ENCODE peak calls at places on chromosomes 12 and 14, in six cellular contexts. D is PC-3, X is left ventricle myocardium inferior, Y is GM12864, C is lower lobe of right lung, W is neural progenitor cell. R is an unnamed sample.

GRCh38 chr14:55572578-55572977 is 7.4 kb upstream of the KTN1 start:
- DNase-seq in D (peak), X (no peak), Y (no peak), C (no peak), W (no peak), R (no peak)

GRCh38 chr14:23564181-23564812 is 3.3 kb downstream of the AP1G2 start:
- DNase-seq in D (no peak), X (no peak), Y (no peak), C (no peak), W (no peak), R (no peak)

GRCh38 chr12:93776581-93777018 is 99.4 kb downstream of the CRADD start:
- DNase-seq in D (no peak), X (no peak), Y (no peak), C (no peak), W (no peak), R (no peak)

GRCh38 chr12:67069451-67070306 is 199.5 kb upstream of the CAND1 start:
- DNase-seq in D (peak), X (peak), Y (no peak), C (peak), W (peak), R (no peak)

GRCh38 chr14:23186913-23187654 is 3.6 kb upstream of the SLC7A8 start:
- DNase-seq in D (peak), X (no peak), Y (peak), C (no peak), W (peak), R (peak)

GRCh38 chr12:10673660-10674384 is at the start of gene STYK1:
- DNase-seq in D (peak), X (peak), Y (no peak), C (peak), W (peak), R (peak)

GRCh38 chr12:128914908-128915563 is 61.8 kb downstream of the GLT1D1 start:
- DNase-seq in D (no peak), X (no peak), Y (peak), C (no peak), W (no peak), R (no peak)

GRCh38 chr12:50061946-50062725 is 4.7 kb downstream of the ASIC1 start:
- DNase-seq in D (no peak), X (no peak), Y (no peak), C (peak), W (no peak), R (peak)

GRCh38 chr12:26298785-26299621 is 103.6 kb downstream of the SSPN start:
- DNase-seq in D (peak), X (no peak), Y (peak), C (no peak), W (no peak), R (peak)

GRCh38 chr12:119369907-119370546 is 35.5 kb downstream of the CCDC60 start:
- DNase-seq in D (no peak), X (no peak), Y (no peak), C (no peak), W (no peak), R (no peak)

GRCh38 chr12:88578821-88579518 is 1.3 kb downstream of the KITLG start:
- DNase-seq in D (peak), X (no peak), Y (no peak), C (no peak), W (peak), R (no peak)

DNA sequence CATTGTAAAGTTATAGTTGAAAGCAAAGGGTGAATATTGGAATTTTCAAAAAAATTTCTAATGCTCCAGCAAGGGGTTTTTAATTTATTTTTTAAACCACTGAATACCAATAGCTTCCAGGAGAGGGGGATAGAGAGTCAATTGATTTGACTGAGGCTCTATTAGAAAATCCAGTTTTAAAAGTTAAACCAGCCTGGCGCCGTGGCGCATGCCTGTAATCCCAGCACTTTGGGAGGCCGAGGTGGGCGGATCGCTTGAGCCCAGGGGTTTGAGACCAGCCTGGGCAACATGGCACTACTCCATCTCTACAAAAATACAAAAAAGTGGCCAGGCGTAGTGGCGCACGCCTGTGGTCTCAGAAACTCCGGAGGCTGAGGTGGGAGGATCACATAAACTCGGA is 150.1 kb downstream of the SLC38A4 start:
- DNase-seq in D (peak), X (no peak), Y (no peak), C (peak), W (peak), R (peak)
- TF ChIP-seq CTCF in D (peak), X (peak), Y (peak), C (peak), W (peak), R (peak)

GRCh38 chr12:47054659-47055058 is 24.8 kb upstream of the PCED1B start:
- DNase-seq in D (no peak), X (no peak), Y (no peak), C (no peak), W (no peak), R (no peak)
- TF ChIP-seq CTCF in D (no peak), X (no peak), Y (no peak), C (no peak), W (no peak), R (no peak)

DNA sequence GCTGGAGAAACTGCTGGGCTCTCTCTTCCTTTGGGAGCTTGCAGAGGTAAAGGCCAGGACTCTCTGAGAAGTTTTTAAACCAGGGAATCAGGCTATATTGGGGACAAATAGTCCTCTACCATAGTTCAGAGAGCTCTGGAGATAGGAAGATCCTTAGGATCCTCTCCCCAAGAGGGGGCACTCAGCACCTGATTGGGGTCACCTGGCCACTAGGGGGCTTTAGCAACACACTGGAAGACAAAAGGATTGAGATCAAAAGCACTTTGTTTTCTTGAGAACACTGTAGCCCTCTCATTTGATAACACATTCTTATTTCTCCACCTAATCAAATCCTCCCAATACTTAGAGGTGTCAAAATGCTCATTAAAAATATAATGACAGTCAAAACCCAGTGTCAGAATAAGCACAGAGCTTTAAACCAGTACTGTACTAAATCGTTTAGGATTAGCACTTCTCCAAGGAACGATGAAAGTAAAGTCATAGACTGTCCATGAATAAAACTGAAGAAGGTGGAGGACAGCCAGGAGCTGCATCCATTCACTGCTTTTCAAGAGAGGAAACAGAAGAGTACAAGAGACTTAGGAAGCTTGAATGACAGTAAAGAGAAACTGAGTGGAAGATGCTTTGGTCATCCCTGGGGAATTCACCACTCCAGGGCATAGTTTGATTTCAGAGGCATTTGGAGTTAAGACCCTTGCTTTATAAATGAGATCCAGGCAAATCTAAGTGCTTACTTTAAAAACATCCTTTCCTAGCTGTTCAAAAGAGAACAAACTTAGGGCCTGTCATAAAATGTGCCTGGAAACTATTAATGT is 26.5 kb downstream of the BMP4 start:
- DNase-seq in D (peak), X (no peak), Y (no peak), C (no peak), W (peak), R (no peak)
- TF ChIP-seq CTCF in D (peak), X (peak), Y (peak), C (peak), W (peak), R (peak)

GRCh38 chr12:121839993-121840761 is 18.5 kb downstream of the HPD start:
- DNase-seq in D (no peak), X (no peak), Y (no peak), C (peak), W (no peak), R (no peak)

GRCh38 chr12:121838096-121838495 is 20.6 kb downstream of the HPD start:
- DNase-seq in D (no peak), X (no peak), Y (no peak), C (no peak), W (no peak), R (no peak)

GRCh38 chr12:121843236-121843982 is 15.2 kb downstream of the HPD start:
- DNase-seq in D (no peak), X (no peak), Y (no peak), C (no peak), W (no peak), R (no peak)

GRCh38 chr12:121839106-121839992 is 19.3 kb downstream of the HPD start:
- DNase-seq in D (peak), X (peak), Y (peak), C (peak), W (peak), R (peak)

GRCh38 chr12:121837680-121838079 is 21.0 kb downstream of the HPD start:
- DNase-seq in D (no peak), X (no peak), Y (no peak), C (no peak), W (no peak), R (no peak)
- TF ChIP-seq CTCF in D (no peak), X (no peak), Y (no peak), C (no peak), W (no peak), R (peak)

DNA sequence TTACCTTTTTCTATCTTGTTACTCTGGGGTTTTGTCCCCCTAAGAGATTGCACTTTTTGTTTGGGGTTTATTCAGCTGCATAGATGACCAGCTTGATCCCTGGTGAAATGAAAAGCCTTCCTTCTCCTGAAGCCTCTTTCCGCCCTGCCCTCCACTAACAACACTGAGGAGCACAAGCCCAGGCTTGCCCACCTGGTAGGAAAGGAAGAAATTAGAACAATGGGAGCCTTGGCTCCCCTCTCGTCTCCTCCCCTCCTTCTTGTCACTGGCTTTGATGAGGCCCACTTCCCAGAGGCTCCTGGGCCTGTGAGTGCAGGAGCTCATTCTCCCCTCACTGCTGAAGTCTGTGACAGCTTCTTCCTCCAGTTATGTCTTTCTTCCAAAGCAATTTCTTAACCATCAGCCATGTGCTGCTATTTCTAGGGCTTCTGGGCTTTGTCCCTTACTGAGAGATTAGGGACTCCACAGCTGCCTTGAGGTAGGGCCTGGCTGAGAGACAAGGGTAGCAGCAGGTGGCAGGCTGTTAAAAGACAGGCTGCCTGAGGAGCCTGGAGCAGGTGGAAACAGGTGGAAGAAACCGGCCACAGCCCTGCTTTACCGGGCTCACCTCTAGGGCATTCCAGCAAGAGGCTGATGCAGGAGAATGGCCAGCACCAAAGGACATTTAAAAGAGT is 53.7 kb upstream of the SRSF5 start:
- DNase-seq in D (no peak), X (no peak), Y (no peak), C (no peak), W (peak), R (no peak)
- TF ChIP-seq CTCF in D (no peak), X (no peak), Y (no peak), C (no peak), W (no peak), R (no peak)

GRCh38 chr14:80202888-80203562 is 8.3 kb downstream of the DIO2 start:
- DNase-seq in D (peak), X (no peak), Y (peak), C (no peak), W (peak), R (no peak)
- TF ChIP-seq CTCF in D (peak), X (no peak), Y (peak), C (peak), W (peak), R (peak)

DNA sequence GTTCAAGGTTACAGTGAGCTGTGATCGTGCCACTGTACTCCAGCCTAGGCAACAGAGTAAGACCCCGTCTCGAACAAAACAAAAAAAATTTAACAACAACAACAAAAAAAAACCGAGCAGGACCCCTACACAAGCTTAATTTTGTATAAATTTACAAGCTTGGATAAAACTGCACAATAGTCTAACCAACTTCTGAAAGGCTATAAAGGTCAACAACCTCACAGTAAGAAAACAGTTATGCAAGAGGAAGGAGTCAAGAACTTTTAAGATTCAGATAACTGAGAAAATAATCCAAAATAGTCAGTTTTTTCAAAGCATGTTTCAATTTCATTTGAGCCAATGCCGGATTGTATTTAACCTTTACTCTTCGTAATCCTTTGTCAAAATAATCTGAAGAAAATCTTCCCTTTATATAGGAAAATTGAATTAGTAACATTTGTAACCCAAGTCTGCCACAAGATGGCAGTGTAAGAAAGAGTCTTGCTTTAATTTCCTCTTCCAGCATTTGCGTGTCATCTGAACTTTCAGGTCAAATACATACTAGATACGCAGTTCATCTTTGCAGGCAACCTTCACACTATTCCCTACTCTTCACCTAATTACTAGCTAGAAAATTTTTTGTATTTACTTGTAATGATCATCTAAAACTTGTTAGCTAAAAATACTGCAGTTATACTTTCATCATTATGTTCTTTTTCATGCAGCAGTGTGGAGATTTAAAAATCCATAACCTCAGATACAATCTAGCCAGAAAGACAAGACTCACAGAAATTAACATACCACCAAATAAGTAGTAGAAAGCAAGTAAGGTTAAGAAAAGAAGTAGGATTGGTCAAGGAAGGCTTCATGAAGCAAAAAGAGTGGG is 5.8 kb downstream of the CCNB1IP1 start:
- DNase-seq in D (peak), X (no peak), Y (no peak), C (no peak), W (peak), R (peak)
- TF ChIP-seq CTCF in D (peak), X (peak), Y (peak), C (peak), W (peak), R (peak)

GRCh38 chr14:51129130-51129529 is 34.2 kb upstream of the TRIM9 start:
- DNase-seq in D (no peak), X (no peak), Y (no peak), C (no peak), W (no peak), R (no peak)
- TF ChIP-seq CTCF in D (peak), X (no peak), Y (peak), C (no peak), W (peak), R (no peak)